ENCODE peak calls at places on chromosome 10, in four cellular contexts. One of them, this sample, is unnamed.

GRCh38 chr10:95573497-95573896 is 12.3 kb upstream of the SORBS1 start:
- DNase-seq in GM12878: no peak
- DNase-seq in K562: no peak
- DNase-seq in HepG2: no peak
- DNase-seq in this sample: no peak

GRCh38 chr10:109062371-109062770 is 860.9 kb downstream of the XPNPEP1 start:
- DNase-seq in GM12878: peak
- DNase-seq in K562: no peak
- DNase-seq in HepG2: no peak
- DNase-seq in this sample: no peak

GRCh38 chr10:108567899-108568752 is 1355.2 kb downstream of the XPNPEP1 start:
- DNase-seq in GM12878: no peak
- DNase-seq in K562: no peak
- DNase-seq in HepG2: no peak
- DNase-seq in this sample: no peak

GRCh38 chr10:131785121-131785460 is 115.7 kb upstream of the PPP2R2D start:
- DNase-seq in GM12878: no peak
- DNase-seq in K562: no peak
- DNase-seq in HepG2: no peak
- DNase-seq in this sample: no peak

GRCh38 chr10:79018591-79019011 is 50.2 kb upstream of the ZMIZ1 start:
- DNase-seq in GM12878: no peak
- DNase-seq in K562: no peak
- DNase-seq in HepG2: no peak
- DNase-seq in this sample: no peak

GRCh38 chr10:95755511-95756004 is 405 bp upstream of the ENTPD1 start:
- DNase-seq in GM12878: peak
- DNase-seq in K562: peak
- DNase-seq in HepG2: peak
- DNase-seq in this sample: no peak

GRCh38 chr10:10977978-10978377 is 39.7 kb upstream of the CELF2 start:
- DNase-seq in GM12878: no peak
- DNase-seq in K562: no peak
- DNase-seq in HepG2: no peak
- DNase-seq in this sample: no peak

GRCh38 chr10:119535310-119535709 is 7.2 kb downstream of the RGS10 start:
- DNase-seq in GM12878: no peak
- DNase-seq in K562: no peak
- DNase-seq in HepG2: no peak
- DNase-seq in this sample: no peak

GRCh38 chr10:2202401-2202800 is 465.1 kb upstream of the ADARB2 start:
- DNase-seq in GM12878: no peak
- DNase-seq in K562: no peak
- DNase-seq in HepG2: no peak
- DNase-seq in this sample: peak

GRCh38 chr10:119441151-119441821 is 101.2 kb downstream of the RGS10 start:
- DNase-seq in GM12878: no peak
- DNase-seq in K562: no peak
- DNase-seq in HepG2: no peak
- DNase-seq in this sample: no peak

GRCh38 chr10:34345383-34345782 is 469.7 kb downstream of the PARD3 start:
- DNase-seq in GM12878: no peak
- DNase-seq in K562: no peak
- DNase-seq in HepG2: peak
- DNase-seq in this sample: no peak

GRCh38 chr10:127338391-127339108 is 142.2 kb upstream of the INSYN2A start:
- DNase-seq in GM12878: no peak
- DNase-seq in K562: no peak
- DNase-seq in HepG2: no peak
- DNase-seq in this sample: no peak

GRCh38 chr10:112242769-112243168 is 40.4 kb upstream of the TECTB start:
- DNase-seq in GM12878: no peak
- DNase-seq in K562: no peak
- DNase-seq in HepG2: no peak
- DNase-seq in this sample: no peak

GRCh38 chr10:75395955-75396860 is 5.4 kb downstream of the ZNF503 start:
- DNase-seq in GM12878: no peak
- DNase-seq in K562: no peak
- DNase-seq in HepG2: no peak
- DNase-seq in this sample: no peak

GRCh38 chr10:116522803-116523381 is 22.8 kb upstream of the PNLIP start:
- DNase-seq in GM12878: no peak
- DNase-seq in K562: no peak
- DNase-seq in HepG2: no peak
- DNase-seq in this sample: no peak
- H3K4me3 ChIP-seq in GM12878: no peak
- H3K4me3 ChIP-seq in K562: no peak
- H3K4me3 ChIP-seq in HepG2: no peak
- H3K4me3 ChIP-seq in this sample: no peak

DNA sequence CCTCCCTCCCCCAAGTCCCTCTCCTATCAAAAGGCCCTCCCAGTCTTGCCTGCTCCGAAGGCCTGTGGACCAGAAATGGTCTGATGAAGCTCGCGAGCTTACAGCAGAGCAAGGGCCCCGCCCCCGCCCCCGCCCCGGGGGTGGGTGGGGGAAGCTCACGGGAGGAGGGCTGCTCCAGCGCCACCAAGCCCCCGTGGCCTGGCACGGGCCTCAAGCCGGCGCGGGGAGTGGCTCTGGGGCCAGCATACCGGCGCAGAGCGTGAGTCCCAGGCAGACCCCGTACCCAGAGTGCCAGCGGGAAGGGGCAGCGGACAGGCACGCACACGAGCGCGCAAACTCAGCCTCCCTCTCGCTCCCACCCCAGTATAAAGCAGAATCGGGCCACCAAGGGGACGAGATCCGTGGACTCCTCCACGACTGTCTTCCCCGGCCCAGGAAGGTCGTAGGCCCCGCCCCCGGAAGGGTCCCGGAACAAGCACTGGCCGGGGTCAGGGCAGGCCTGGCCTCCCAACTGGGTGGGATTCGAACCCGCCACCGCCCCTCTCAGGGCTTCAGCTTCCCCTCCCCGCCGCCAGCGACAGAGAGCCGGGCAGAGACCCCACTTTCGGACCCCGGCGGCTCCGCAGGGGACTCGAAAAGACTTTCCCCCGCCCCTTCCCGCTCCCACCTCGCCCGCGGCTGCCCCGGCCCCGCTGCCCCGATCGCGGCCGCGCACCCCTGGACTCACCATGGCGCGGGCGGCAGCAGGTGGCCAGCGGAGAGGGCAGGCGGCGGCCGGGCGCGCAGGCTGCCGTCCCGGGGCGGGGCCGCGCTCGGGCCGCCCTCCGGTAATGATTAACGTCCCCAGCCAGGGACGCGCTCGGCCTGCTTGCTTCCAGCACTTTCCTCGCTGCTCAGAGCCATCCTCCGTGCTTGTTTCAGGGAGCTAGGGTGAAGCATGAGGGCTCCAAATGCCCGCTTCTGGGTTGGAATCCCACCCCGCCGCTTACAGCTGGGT is at the start of gene PCBD1:
- DNase-seq in GM12878: no peak
- DNase-seq in K562: peak
- DNase-seq in HepG2: peak
- DNase-seq in this sample: peak
- TF ChIP-seq ATF2 in GM12878: no peak
- TF ChIP-seq ATF2 in K562: no peak
- TF ChIP-seq ATF2 in HepG2: no peak
- TF ChIP-seq ATF2 in this sample: no peak

GRCh38 chr10:129854796-129855705 is 109.0 kb downstream of the EBF3 start:
- DNase-seq in GM12878: no peak
- DNase-seq in K562: no peak
- DNase-seq in HepG2: no peak
- DNase-seq in this sample: no peak

GRCh38 chr10:129853236-129853946 is 110.7 kb downstream of the EBF3 start:
- DNase-seq in GM12878: no peak
- DNase-seq in K562: no peak
- DNase-seq in HepG2: peak
- DNase-seq in this sample: no peak

GRCh38 chr10:129852829-129853228 is 111.2 kb downstream of the EBF3 start:
- DNase-seq in GM12878: no peak
- DNase-seq in K562: no peak
- DNase-seq in HepG2: no peak
- DNase-seq in this sample: no peak

GRCh38 chr10:129855836-129856563 is 108.1 kb downstream of the EBF3 start:
- DNase-seq in GM12878: no peak
- DNase-seq in K562: no peak
- DNase-seq in HepG2: no peak
- DNase-seq in this sample: no peak

DNA sequence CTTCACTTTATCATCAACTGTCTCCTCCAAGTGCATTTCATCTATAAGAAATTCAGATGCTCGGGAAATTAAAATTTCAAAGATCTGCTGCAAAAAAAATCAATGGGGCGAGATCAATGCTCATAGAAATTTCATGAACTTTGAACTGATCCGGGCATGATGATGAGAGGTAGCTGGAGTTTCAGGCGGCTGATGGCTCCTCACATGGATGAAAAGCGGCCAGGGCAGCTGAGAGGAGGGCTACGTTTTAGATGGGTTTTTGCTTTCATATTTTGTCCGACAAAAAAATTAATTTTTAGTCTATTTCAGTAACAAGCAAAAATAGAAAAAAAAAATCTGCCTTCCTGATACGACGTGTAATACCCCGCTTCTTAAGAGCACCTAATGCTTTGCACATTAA is 109.9 kb downstream of the EBF3 start:
- DNase-seq in GM12878: no peak
- DNase-seq in K562: no peak
- DNase-seq in HepG2: no peak
- DNase-seq in this sample: no peak
- H3K4me3 ChIP-seq in GM12878: no peak
- H3K4me3 ChIP-seq in K562: no peak
- H3K4me3 ChIP-seq in HepG2: no peak
- H3K4me3 ChIP-seq in this sample: no peak

GRCh38 chr10:12583891-12584595 is 234.7 kb downstream of the CAMK1D start:
- DNase-seq in GM12878: no peak
- DNase-seq in K562: no peak
- DNase-seq in HepG2: no peak
- DNase-seq in this sample: no peak

GRCh38 chr10:12589271-12589670 is 239.9 kb downstream of the CAMK1D start:
- DNase-seq in GM12878: no peak
- DNase-seq in K562: no peak
- DNase-seq in HepG2: no peak
- DNase-seq in this sample: no peak

GRCh38 chr10:12587408-12587807 is 238.1 kb downstream of the CAMK1D start:
- DNase-seq in GM12878: no peak
- DNase-seq in K562: no peak
- DNase-seq in HepG2: no peak
- DNase-seq in this sample: no peak

GRCh38 chr10:12588091-12588850 is 238.9 kb downstream of the CAMK1D start:
- DNase-seq in GM12878: no peak
- DNase-seq in K562: no peak
- DNase-seq in HepG2: no peak
- DNase-seq in this sample: no peak

GRCh38 chr10:12586724-12587123 is 237.4 kb downstream of the CAMK1D start:
- DNase-seq in GM12878: no peak
- DNase-seq in K562: no peak
- DNase-seq in HepG2: no peak
- DNase-seq in this sample: no peak
- TF ChIP-seq ATF2 in GM12878: no peak
- TF ChIP-seq ATF2 in K562: no peak
- TF ChIP-seq ATF2 in HepG2: no peak
- TF ChIP-seq ATF2 in this sample: no peak

This sample was measured in H1.